ENCODE peak calls at places on chromosomes 7 and 10, in seven cellular contexts. V is GM23248; H is activated naive CD4-positive, alpha-beta T cell treated with anti-CD3 and anti-CD28 coated beads for 36 hours; Q is brain microvascular endothelial cell; D is cardiac septum; P is epithelial cell of esophagus; I is stimulated activated CD4-positive, alpha-beta T cell treated with anti-CD3 and anti-CD28 coated beads, Interleukin-12 subunit alpha, Interleukin-12 subunit beta, amount 100 ng/mL, for 4 hours. G is an unnamed sample.
A peak's percentile ranks its signal among the peaks of the same experiment; 100 is the strongest.

GRCh38 chr7:129989466-129989865 is 36.7 kb upstream of the UBE2H start:
- DNase-seq in V (no peak), H (peak; percentile 90), Q (no peak), D (no peak), P (peak; percentile 77), I (peak; percentile 43), G (no peak)

GRCh38 chr7:156780724-156781455 is 112.1 kb downstream of the LMBR1 start:
- DNase-seq in V (no peak), H (peak; percentile 29), Q (no peak), D (no peak), P (no peak), I (no peak), G (no peak)

GRCh38 chr7:145293793-145294153 is 457.9 kb upstream of the TPK1 start:
- DNase-seq in V (no peak), H (no peak), Q (no peak), D (no peak), P (no peak), I (no peak), G (no peak)

GRCh38 chr10:131240691-131241090 is 70.8 kb downstream of the TCERG1L start:
- DNase-seq in V (no peak), H (no peak), Q (no peak), D (no peak), P (no peak), I (no peak), G (no peak)

GRCh38 chr10:13092446-13093102 is 7.4 kb upstream of the OPTN start:
- DNase-seq in V (peak; percentile 16), H (no peak), Q (peak; percentile 8), D (no peak), P (no peak), I (no peak), G (no peak)

GRCh38 chr10:22681783-22682183 is 32.6 kb downstream of the PIP4K2A start:
- DNase-seq in V (peak; percentile 90), H (peak; percentile 75), Q (peak; percentile 81), D (no peak), P (peak; percentile 79), I (peak; percentile 20), G (peak; percentile 57)

GRCh38 chr7:15446722-15447121 is 115.1 kb downstream of the AGMO start:
- DNase-seq in V (no peak), H (no peak), Q (no peak), D (no peak), P (no peak), I (no peak), G (no peak)

GRCh38 chr7:142669074-142669654 is 80.1 kb upstream of the PRSS1 start:
- DNase-seq in V (peak; percentile 32), H (no peak), Q (peak; percentile 11), D (no peak), P (peak; percentile 5), I (no peak), G (peak; percentile 49)

GRCh38 chr7:29607889-29608288 is 44.3 kb downstream of the PRR15 start:
- DNase-seq in V (peak; percentile 95), H (no peak), Q (peak; percentile 49), D (no peak), P (peak; percentile 96), I (no peak), G (no peak)

GRCh38 chr7:73329861-73330581 is 2.1 kb downstream of the FKBP6 start:
- DNase-seq in V (peak; percentile 36), H (no peak), Q (peak; percentile 19), D (no peak), P (peak; percentile 28), I (no peak), G (no peak)

GRCh38 chr10:25226775-25227682 is 52.2 kb downstream of the GPR158 start:
- DNase-seq in V (peak; percentile 79), H (peak; percentile 35), Q (peak; percentile 6), D (no peak), P (peak; percentile 62), I (no peak), G (peak; percentile 53)

GRCh38 chr7:1024331-1024761 is 20.0 kb upstream of the GPR146 start:
- DNase-seq in V (no peak), H (no peak), Q (no peak), D (no peak), P (no peak), I (no peak), G (no peak)

GRCh38 chr7:42161723-42162122 is 75.3 kb downstream of the GLI3 start:
- DNase-seq in V (peak; percentile 81), H (no peak), Q (no peak), D (no peak), P (peak; percentile 94), I (no peak), G (no peak)

GRCh38 chr10:126459032-126459831 is 71.0 kb upstream of the ADAM12 start:
- DNase-seq in V (peak; percentile 93), H (no peak), Q (peak; percentile 76), D (no peak), P (peak; percentile 68), I (no peak), G (peak; percentile 4)

GRCh38 chr10:129079705-129080104 is 387.3 kb upstream of the MGMT start:
- DNase-seq in V (no peak), H (no peak), Q (no peak), D (no peak), P (no peak), I (no peak), G (no peak)

GRCh38 chr10:130750441-130750840 is 561.1 kb downstream of the TCERG1L start:
- DNase-seq in V (no peak), H (no peak), Q (no peak), D (peak; percentile 44), P (no peak), I (no peak), G (no peak)

GRCh38 chr10:86165666-86166065 is 200.9 kb downstream of the GRID1 start:
- DNase-seq in V (no peak), H (no peak), Q (no peak), D (no peak), P (no peak), I (no peak), G (no peak)

G was measured in ACHN.